ENCODE peak calls at places on chromosomes 16 and 17, in nine cellular contexts. U is AG09309; G is stimulated activated CD8-positive, alpha-beta memory T cell treated with anti-CD3 and anti-CD28 coated beads, Interleukin-15, amount 100 ng/mL, for 24 hours; Y is left lobe of liver; F is NCI-H1105; D is prostate gland; O is activated T-helper 1 cell treated with Interleukin-2 at 50 U/mL for 16 hours; L is BJ; S is fibroblast of pulmonary artery. C is an unnamed sample.
A peak's percentile ranks its signal among the peaks of the same experiment; 100 is the strongest.

GRCh38 chr16:85460983-85461813 is 151.9 kb upstream of the GSE1 start:
- DNase-seq in U (no peak), G (no peak), Y (no peak), F (peak; percentile 67), D (no peak), O (no peak), L (no peak), S (peak; percentile 53), C (no peak)

GRCh38 chr16:83409347-83409746 is 398.4 kb upstream of the HSBP1 start:
- DNase-seq in U (no peak), G (no peak), Y (no peak), F (no peak), D (no peak), O (no peak), L (no peak), S (no peak), C (no peak)

GRCh38 chr17:37503148-37503547 is 13.5 kb downstream of the DUSP14 start:
- DNase-seq in U (no peak), G (no peak), Y (no peak), F (no peak), D (no peak), O (no peak), L (no peak), S (no peak), C (no peak)

GRCh38 chr17:79220715-79221291 is 146.2 kb downstream of the ENGASE start:
- DNase-seq in U (no peak), G (no peak), Y (no peak), F (no peak), D (no peak), O (no peak), L (no peak), S (no peak), C (no peak)

GRCh38 chr17:57016764-57017116 is 38.8 kb downstream of the SCPEP1 start:
- DNase-seq in U (peak; percentile 16), G (no peak), Y (no peak), F (no peak), D (peak; percentile 87), O (no peak), L (no peak), S (no peak), C (peak; percentile 36)

GRCh38 chr16:81473561-81473960 is 29.0 kb downstream of the CMIP start:
- DNase-seq in U (no peak), G (no peak), Y (no peak), F (no peak), D (no peak), O (no peak), L (no peak), S (peak; percentile 62), C (no peak)

GRCh38 chr17:28948873-28949184 is 2.5 kb downstream of the PHF12 start:
- DNase-seq in U (no peak), G (no peak), Y (no peak), F (peak; percentile 13), D (peak; percentile 23), O (no peak), L (no peak), S (no peak), C (no peak)

GRCh38 chr17:17641621-17642409 is 39.4 kb upstream of the RAI1 start:
- DNase-seq in U (peak; percentile 39), G (peak; percentile 69), Y (peak; percentile 80), F (peak; percentile 72), D (peak; percentile 70), O (peak; percentile 64), L (peak; percentile 21), S (peak; percentile 87), C (no peak)

GRCh38 chr16:53123753-53124152 is 69.0 kb downstream of the CHD9 start:
- DNase-seq in U (no peak), G (no peak), Y (no peak), F (no peak), D (no peak), O (no peak), L (peak; percentile 25), S (peak; percentile 63), C (peak; percentile 64)

GRCh38 chr17:57959929-57960328 is 4.7 kb upstream of the CUEDC1 start:
- DNase-seq in U (no peak), G (no peak), Y (peak; percentile 23), F (no peak), D (no peak), O (no peak), L (no peak), S (no peak), C (no peak)

GRCh38 chr16:85151603-85152413 is 39.5 kb upstream of the CIBAR2 start:
- DNase-seq in U (no peak), G (no peak), Y (peak; percentile 87), F (no peak), D (peak; percentile 74), O (no peak), L (peak; percentile 61), S (peak; percentile 80), C (peak; percentile 65)

GRCh38 chr17:47694818-47695663 is 1.1 kb downstream of the TBKBP1 start:
- DNase-seq in U (no peak), G (no peak), Y (peak; percentile 69), F (no peak), D (peak; percentile 39), O (no peak), L (no peak), S (peak; percentile 69), C (no peak)

GRCh38 chr17:75783803-75784472 is 668 bp upstream of the UNK start:
- DNase-seq in U (no peak), G (no peak), Y (peak; percentile 65), F (no peak), D (no peak), O (no peak), L (no peak), S (no peak), C (no peak)

GRCh38 chr16:67291461-67291860 is 12.1 kb downstream of the PLEKHG4 start:
- DNase-seq in U (no peak), G (no peak), Y (no peak), F (no peak), D (no peak), O (no peak), L (no peak), S (no peak), C (no peak)

GRCh38 chr17:76726766-76727718 is at the start of gene METTL23:
- DNase-seq in U (no peak), G (peak; percentile 74), Y (peak; percentile 87), F (peak; percentile 51), D (peak; percentile 79), O (peak; percentile 71), L (no peak), S (peak; percentile 80), C (no peak)

GRCh38 chr17:2805961-2806360 is 9.7 kb downstream of the RAP1GAP2 start:
- DNase-seq in U (no peak), G (no peak), Y (no peak), F (no peak), D (no peak), O (no peak), L (no peak), S (no peak), C (no peak)

C was measured in GM04503.